ENCODE peak calls at places on chromosomes 16 and 17, in nine cellular contexts. One of them, this sample, is unnamed.

GRCh38 chr17:78541488-78542237 is 35.5 kb downstream of the DNAH17 start:
- DNase-seq in left kidney: no peak
- DNase-seq in fibroblast of lung: no peak
- DNase-seq in T-helper 1 cell: no peak
- DNase-seq in stromal cell of bone marrow: peak
- DNase-seq in Calu3: peak
- DNase-seq in aorta: peak
- DNase-seq in heart right ventricle: no peak
- DNase-seq in NCI-H1092 treated with DMSO at 0.1 percent for 48 hours: no peak
- DNase-seq in this sample: no peak

GRCh38 chr17:33091271-33091670 is 99.6 kb downstream of the SPACA3 start:
- DNase-seq in left kidney: no peak
- DNase-seq in Calu3: no peak
- DNase-seq in aorta: no peak
- DNase-seq in fibroblast of lung: no peak
- DNase-seq in T-helper 1 cell: no peak
- DNase-seq in heart right ventricle: no peak
- DNase-seq in NCI-H1092 treated with DMSO at 0.1 percent for 48 hours: no peak
- DNase-seq in stromal cell of bone marrow: no peak
- DNase-seq in this sample: no peak

GRCh38 chr17:27531469-27531948 is 75.3 kb downstream of the KSR1 start:
- DNase-seq in heart right ventricle: no peak
- DNase-seq in aorta: no peak
- DNase-seq in stromal cell of bone marrow: no peak
- DNase-seq in fibroblast of lung: no peak
- DNase-seq in NCI-H1092 treated with DMSO at 0.1 percent for 48 hours: no peak
- DNase-seq in left kidney: no peak
- DNase-seq in T-helper 1 cell: no peak
- DNase-seq in Calu3: no peak
- DNase-seq in this sample: no peak

GRCh38 chr17:62085511-62086408 is 20.7 kb upstream of the MED13 start:
- DNase-seq in heart right ventricle: no peak
- DNase-seq in fibroblast of lung: no peak
- DNase-seq in Calu3: no peak
- DNase-seq in left kidney: no peak
- DNase-seq in T-helper 1 cell: no peak
- DNase-seq in stromal cell of bone marrow: peak
- DNase-seq in aorta: no peak
- DNase-seq in NCI-H1092 treated with DMSO at 0.1 percent for 48 hours: no peak
- DNase-seq in this sample: no peak

GRCh38 chr16:53863861-53864260 is 159.9 kb downstream of the FTO start:
- DNase-seq in heart right ventricle: no peak
- DNase-seq in aorta: no peak
- DNase-seq in fibroblast of lung: no peak
- DNase-seq in stromal cell of bone marrow: no peak
- DNase-seq in T-helper 1 cell: no peak
- DNase-seq in NCI-H1092 treated with DMSO at 0.1 percent for 48 hours: no peak
- DNase-seq in Calu3: no peak
- DNase-seq in left kidney: no peak
- DNase-seq in this sample: no peak

GRCh38 chr16:68348645-68349445 is 38.0 kb downstream of the PRMT7 start:
- DNase-seq in stromal cell of bone marrow: no peak
- DNase-seq in T-helper 1 cell: no peak
- DNase-seq in left kidney: no peak
- DNase-seq in heart right ventricle: no peak
- DNase-seq in Calu3: no peak
- DNase-seq in NCI-H1092 treated with DMSO at 0.1 percent for 48 hours: no peak
- DNase-seq in fibroblast of lung: no peak
- DNase-seq in aorta: no peak
- DNase-seq in this sample: no peak

GRCh38 chr17:36833279-36833678 is 104.0 kb upstream of the LHX1 start:
- DNase-seq in T-helper 1 cell: no peak
- DNase-seq in aorta: no peak
- DNase-seq in NCI-H1092 treated with DMSO at 0.1 percent for 48 hours: no peak
- DNase-seq in left kidney: no peak
- DNase-seq in Calu3: no peak
- DNase-seq in heart right ventricle: no peak
- DNase-seq in fibroblast of lung: no peak
- DNase-seq in stromal cell of bone marrow: no peak
- DNase-seq in this sample: no peak

GRCh38 chr17:74357466-74357809 is 4.2 kb downstream of the BTBD17 start:
- DNase-seq in Calu3: no peak
- DNase-seq in T-helper 1 cell: no peak
- DNase-seq in fibroblast of lung: no peak
- DNase-seq in aorta: no peak
- DNase-seq in NCI-H1092 treated with DMSO at 0.1 percent for 48 hours: no peak
- DNase-seq in stromal cell of bone marrow: no peak
- DNase-seq in heart right ventricle: no peak
- DNase-seq in left kidney: no peak
- DNase-seq in this sample: no peak

GRCh38 chr17:62140836-62141235 is 75.8 kb upstream of the MED13 start:
- DNase-seq in T-helper 1 cell: no peak
- DNase-seq in aorta: no peak
- DNase-seq in heart right ventricle: no peak
- DNase-seq in fibroblast of lung: peak
- DNase-seq in left kidney: no peak
- DNase-seq in NCI-H1092 treated with DMSO at 0.1 percent for 48 hours: no peak
- DNase-seq in Calu3: no peak
- DNase-seq in stromal cell of bone marrow: no peak
- DNase-seq in this sample: no peak

GRCh38 chr16:89999831-90000574 is 19.3 kb downstream of the DBNDD1 start:
- DNase-seq in Calu3: no peak
- DNase-seq in aorta: no peak
- DNase-seq in heart right ventricle: no peak
- DNase-seq in left kidney: no peak
- DNase-seq in fibroblast of lung: no peak
- DNase-seq in T-helper 1 cell: no peak
- DNase-seq in NCI-H1092 treated with DMSO at 0.1 percent for 48 hours: no peak
- DNase-seq in stromal cell of bone marrow: no peak
- DNase-seq in this sample: no peak

GRCh38 chr17:82952019-82952418 is 112.2 kb upstream of the ZNF750 start:
- DNase-seq in fibroblast of lung: no peak
- DNase-seq in Calu3: no peak
- DNase-seq in stromal cell of bone marrow: no peak
- DNase-seq in NCI-H1092 treated with DMSO at 0.1 percent for 48 hours: no peak
- DNase-seq in aorta: no peak
- DNase-seq in T-helper 1 cell: no peak
- DNase-seq in left kidney: no peak
- DNase-seq in heart right ventricle: no peak
- DNase-seq in this sample: no peak

GRCh38 chr17:33657181-33657580 is 364.1 kb upstream of the ASIC2 start:
- DNase-seq in stromal cell of bone marrow: no peak
- DNase-seq in aorta: no peak
- DNase-seq in Calu3: no peak
- DNase-seq in fibroblast of lung: no peak
- DNase-seq in heart right ventricle: no peak
- DNase-seq in left kidney: no peak
- DNase-seq in T-helper 1 cell: no peak
- DNase-seq in NCI-H1092 treated with DMSO at 0.1 percent for 48 hours: no peak
- DNase-seq in this sample: no peak

GRCh38 chr17:34639706-34640425 is 60.5 kb downstream of the TMEM132E start:
- DNase-seq in heart right ventricle: no peak
- DNase-seq in fibroblast of lung: no peak
- DNase-seq in Calu3: no peak
- DNase-seq in aorta: no peak
- DNase-seq in stromal cell of bone marrow: no peak
- DNase-seq in NCI-H1092 treated with DMSO at 0.1 percent for 48 hours: peak
- DNase-seq in T-helper 1 cell: no peak
- DNase-seq in left kidney: no peak
- DNase-seq in this sample: no peak

GRCh38 chr17:30332057-30332542 is 1.8 kb downstream of the TMIGD1 start:
- DNase-seq in T-helper 1 cell: peak
- DNase-seq in Calu3: no peak
- DNase-seq in left kidney: no peak
- DNase-seq in aorta: no peak
- DNase-seq in heart right ventricle: no peak
- DNase-seq in NCI-H1092 treated with DMSO at 0.1 percent for 48 hours: no peak
- DNase-seq in stromal cell of bone marrow: peak
- DNase-seq in fibroblast of lung: peak
- DNase-seq in this sample: peak

GRCh38 chr17:44828919-44829557 is 1.0 kb downstream of the GJC1 start:
- DNase-seq in fibroblast of lung: peak
- DNase-seq in T-helper 1 cell: no peak
- DNase-seq in stromal cell of bone marrow: no peak
- DNase-seq in aorta: peak
- DNase-seq in left kidney: peak
- DNase-seq in NCI-H1092 treated with DMSO at 0.1 percent for 48 hours: peak
- DNase-seq in Calu3: no peak
- DNase-seq in heart right ventricle: no peak
- DNase-seq in this sample: no peak

GRCh38 chr17:17722081-17722905 is 41.0 kb downstream of the RAI1 start:
- DNase-seq in fibroblast of lung: no peak
- DNase-seq in stromal cell of bone marrow: no peak
- DNase-seq in left kidney: peak
- DNase-seq in Calu3: no peak
- DNase-seq in aorta: no peak
- DNase-seq in heart right ventricle: no peak
- DNase-seq in NCI-H1092 treated with DMSO at 0.1 percent for 48 hours: peak
- DNase-seq in T-helper 1 cell: no peak
- DNase-seq in this sample: no peak

GRCh38 chr17:44549736-44550135 is 7.5 kb upstream of the FZD2 start:
- DNase-seq in Calu3: no peak
- DNase-seq in stromal cell of bone marrow: no peak
- DNase-seq in left kidney: no peak
- DNase-seq in heart right ventricle: no peak
- DNase-seq in fibroblast of lung: no peak
- DNase-seq in T-helper 1 cell: no peak
- DNase-seq in aorta: no peak
- DNase-seq in NCI-H1092 treated with DMSO at 0.1 percent for 48 hours: no peak
- DNase-seq in this sample: no peak

GRCh38 chr17:14070344-14071007 is 1.2 kb downstream of the COX10 start:
- DNase-seq in heart right ventricle: no peak
- DNase-seq in fibroblast of lung: no peak
- DNase-seq in left kidney: peak
- DNase-seq in stromal cell of bone marrow: no peak
- DNase-seq in T-helper 1 cell: no peak
- DNase-seq in Calu3: no peak
- DNase-seq in aorta: no peak
- DNase-seq in NCI-H1092 treated with DMSO at 0.1 percent for 48 hours: no peak
- DNase-seq in this sample: no peak

GRCh38 chr16:66947302-66948033 is 12.2 kb downstream of the CES2 start:
- DNase-seq in stromal cell of bone marrow: peak
- DNase-seq in NCI-H1092 treated with DMSO at 0.1 percent for 48 hours: peak
- DNase-seq in T-helper 1 cell: peak
- DNase-seq in fibroblast of lung: peak
- DNase-seq in Calu3: peak
- DNase-seq in heart right ventricle: peak
- DNase-seq in left kidney: peak
- DNase-seq in aorta: peak
- DNase-seq in this sample: peak

GRCh38 chr16:49161191-49161590 is 120.4 kb downstream of the CBLN1 start:
- DNase-seq in stromal cell of bone marrow: no peak
- DNase-seq in fibroblast of lung: no peak
- DNase-seq in NCI-H1092 treated with DMSO at 0.1 percent for 48 hours: no peak
- DNase-seq in T-helper 1 cell: no peak
- DNase-seq in heart right ventricle: no peak
- DNase-seq in left kidney: no peak
- DNase-seq in aorta: no peak
- DNase-seq in Calu3: no peak
- DNase-seq in this sample: no peak

GRCh38 chr17:5826384-5826783 is 242.1 kb upstream of the NLRP1 start:
- DNase-seq in stromal cell of bone marrow: no peak
- DNase-seq in aorta: no peak
- DNase-seq in NCI-H1092 treated with DMSO at 0.1 percent for 48 hours: no peak
- DNase-seq in left kidney: no peak
- DNase-seq in fibroblast of lung: no peak
- DNase-seq in heart right ventricle: no peak
- DNase-seq in T-helper 1 cell: no peak
- DNase-seq in Calu3: no peak
- DNase-seq in this sample: no peak

GRCh38 chr17:74386397-74386796 is 19.1 kb downstream of the GPR142 start:
- DNase-seq in heart right ventricle: peak
- DNase-seq in left kidney: no peak
- DNase-seq in fibroblast of lung: no peak
- DNase-seq in Calu3: no peak
- DNase-seq in NCI-H1092 treated with DMSO at 0.1 percent for 48 hours: no peak
- DNase-seq in T-helper 1 cell: no peak
- DNase-seq in stromal cell of bone marrow: peak
- DNase-seq in aorta: peak
- DNase-seq in this sample: no peak

GRCh38 chr17:81712468-81713003 is 452 bp downstream of the SLC25A10 start:
- DNase-seq in left kidney: peak
- DNase-seq in aorta: no peak
- DNase-seq in fibroblast of lung: no peak
- DNase-seq in NCI-H1092 treated with DMSO at 0.1 percent for 48 hours: no peak
- DNase-seq in Calu3: peak
- DNase-seq in heart right ventricle: peak
- DNase-seq in stromal cell of bone marrow: no peak
- DNase-seq in T-helper 1 cell: no peak
- DNase-seq in this sample: no peak

GRCh38 chr17:7020894-7021664 is 1.8 kb upstream of the BCL6B start:
- DNase-seq in heart right ventricle: no peak
- DNase-seq in aorta: no peak
- DNase-seq in T-helper 1 cell: no peak
- DNase-seq in stromal cell of bone marrow: no peak
- DNase-seq in fibroblast of lung: no peak
- DNase-seq in NCI-H1092 treated with DMSO at 0.1 percent for 48 hours: no peak
- DNase-seq in left kidney: no peak
- DNase-seq in Calu3: no peak
- DNase-seq in this sample: no peak

GRCh38 chr17:7887482-7888183 is 956 bp upstream of the CHD3 start:
- DNase-seq in T-helper 1 cell: peak
- DNase-seq in NCI-H1092 treated with DMSO at 0.1 percent for 48 hours: peak
- DNase-seq in Calu3: peak
- DNase-seq in left kidney: peak
- DNase-seq in aorta: peak
- DNase-seq in fibroblast of lung: peak
- DNase-seq in heart right ventricle: peak
- DNase-seq in stromal cell of bone marrow: peak
- DNase-seq in this sample: peak